ENCODE peak calls at places on chromosomes 12 and 14, in six cellular contexts. A is breast epithelium, T is upper lobe of left lung, B is suprapubic skin, L is sigmoid colon, E is K562. P is an unnamed sample.

GRCh38 chr12:89529738-89530137 is 3.9 kb upstream of the POC1B start:
- DNase-seq in A (no peak), T (no peak), B (no peak), L (no peak), E (peak), P (no peak)

GRCh38 chr14:74463697-74464096 is 29.4 kb downstream of the NPC2 start:
- DNase-seq in A (no peak), T (no peak), B (no peak), L (no peak), E (no peak), P (no peak)

GRCh38 chr12:119843100-119843499 is 34.0 kb downstream of the CIT start:
- DNase-seq in A (no peak), T (no peak), B (no peak), L (no peak), E (no peak), P (no peak)

GRCh38 chr14:50763386-50764007 is 67.5 kb downstream of the NIN start:
- DNase-seq in A (no peak), T (no peak), B (no peak), L (no peak), E (no peak), P (peak)

GRCh38 chr14:77301103-77301502 is 19.6 kb downstream of the POMT2 start:
- DNase-seq in A (peak), T (no peak), B (peak), L (peak), E (peak), P (peak)

GRCh38 chr14:25406818-25407217 is 356.9 kb upstream of the STXBP6 start:
- DNase-seq in A (no peak), T (no peak), B (no peak), L (no peak), E (peak), P (no peak)

GRCh38 chr14:62308927-62309326 is 546.7 kb downstream of the SNAPC1 start:
- DNase-seq in A (no peak), T (no peak), B (no peak), L (no peak), E (no peak), P (no peak)

GRCh38 chr12:120497524-120498150 is 1.7 kb downstream of the DYNLL1 start:
- DNase-seq in A (peak), T (no peak), B (no peak), L (no peak), E (no peak), P (no peak)

GRCh38 chr14:97462081-97462480 is 664.9 kb downstream of the VRK1 start:
- DNase-seq in A (no peak), T (no peak), B (no peak), L (no peak), E (no peak), P (no peak)

GRCh38 chr14:67385618-67386017 is 25.5 kb downstream of the EIF2S1 start:
- DNase-seq in A (no peak), T (no peak), B (no peak), L (no peak), E (no peak), P (no peak)

GRCh38 chr14:80208426-80208950 is 2.8 kb downstream of the DIO2 start:
- DNase-seq in A (no peak), T (no peak), B (no peak), L (no peak), E (no peak), P (no peak)

GRCh38 chr12:48965447-48965846 is 6.1 kb downstream of the WNT10B start:
- DNase-seq in A (no peak), T (no peak), B (no peak), L (no peak), E (no peak), P (no peak)

GRCh38 chr12:93042684-93043083 is 113.6 kb upstream of the EEA1 start:
- DNase-seq in A (no peak), T (no peak), B (no peak), L (no peak), E (no peak), P (no peak)

GRCh38 chr12:122990961-122991622 is 10.6 kb downstream of the ARL6IP4 start:
- DNase-seq in A (no peak), T (no peak), B (no peak), L (no peak), E (no peak), P (no peak)

GRCh38 chr14:23614395-23614828 is 21.8 kb upstream of the DHRS2 start:
- DNase-seq in A (no peak), T (no peak), B (no peak), L (no peak), E (no peak), P (no peak)

GRCh38 chr12:51820721-51821422 is 27.6 kb downstream of the FIGNL2 start:
- DNase-seq in A (peak), T (peak), B (no peak), L (no peak), E (peak), P (peak)

GRCh38 chr12:591167-591570 is 72.1 kb downstream of the NINJ2 start:
- DNase-seq in A (no peak), T (no peak), B (peak), L (peak), E (peak), P (no peak)

GRCh38 chr14:88289996-88290395 is 33.1 kb downstream of the KCNK10 start:
- DNase-seq in A (no peak), T (no peak), B (no peak), L (no peak), E (no peak), P (no peak)

GRCh38 chr12:74539261-74539660 is 1.6 kb downstream of the ATXN7L3B start:
- DNase-seq in A (no peak), T (no peak), B (no peak), L (no peak), E (peak), P (no peak)

GRCh38 chr12:74538491-74539258 is 1.0 kb downstream of the ATXN7L3B start:
- DNase-seq in A (no peak), T (peak), B (no peak), L (no peak), E (peak), P (no peak)

GRCh38 chr12:74537126-74537706 is 419 bp upstream of the ATXN7L3B start:
- DNase-seq in A (no peak), T (no peak), B (no peak), L (no peak), E (peak), P (no peak)

GRCh38 chr12:74537707-74538385 is at the start of gene ATXN7L3B:
- DNase-seq in A (peak), T (peak), B (peak), L (peak), E (peak), P (peak)

GRCh38 chr12:74535536-74535935 is 2.1 kb upstream of the ATXN7L3B start:
- DNase-seq in A (no peak), T (no peak), B (no peak), L (no peak), E (no peak), P (no peak)
- TF ChIP-seq POLR2AphosphoS5 in A (no peak), T (no peak), B (no peak), L (no peak), E (no peak), P (no peak)

GRCh38 chr12:13241833-13242232 is 45.3 kb downstream of the EMP1 start:
- DNase-seq in A (no peak), T (no peak), B (no peak), L (no peak), E (no peak), P (no peak)

GRCh38 chr12:13242926-13243325 is 46.4 kb downstream of the EMP1 start:
- DNase-seq in A (no peak), T (no peak), B (no peak), L (no peak), E (no peak), P (no peak)

GRCh38 chr12:13248956-13249355 is 52.4 kb downstream of the EMP1 start:
- DNase-seq in A (no peak), T (no peak), B (no peak), L (no peak), E (no peak), P (no peak)

GRCh38 chr12:13247596-13247995 is 51.1 kb downstream of the EMP1 start:
- DNase-seq in A (no peak), T (no peak), B (no peak), L (no peak), E (no peak), P (no peak)

DNA sequence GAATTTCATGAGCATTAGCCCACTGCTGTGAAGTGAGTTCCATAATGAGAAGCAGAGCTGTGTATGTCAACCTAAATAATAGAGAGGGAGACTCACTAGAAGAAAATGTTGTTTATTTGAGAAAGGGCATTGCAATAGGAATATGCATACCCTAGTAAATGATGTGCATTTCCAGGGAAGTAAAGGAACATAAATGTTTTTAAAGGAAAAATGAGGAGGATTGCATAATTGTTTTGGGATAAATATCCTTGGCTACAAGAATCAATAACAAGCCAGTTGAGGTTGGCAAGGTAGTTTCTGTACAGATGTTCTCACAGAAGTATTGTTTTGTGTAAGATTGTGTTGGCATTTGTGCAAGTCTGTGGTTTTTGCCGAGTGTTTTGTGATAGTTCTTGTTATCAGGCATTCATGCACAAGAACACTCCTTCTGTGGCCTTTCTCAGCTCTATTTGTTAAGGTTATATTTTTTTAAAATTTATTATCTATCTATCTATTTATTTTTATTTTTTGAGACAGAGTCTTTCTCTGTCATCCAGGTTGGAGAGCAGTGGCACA is 47.1 kb downstream of the EMP1 start:
- DNase-seq in A (no peak), T (no peak), B (no peak), L (no peak), E (no peak), P (no peak)
- TF ChIP-seq POLR2AphosphoS5 in A (no peak), T (no peak), B (no peak), L (no peak), E (no peak), P (no peak)

GRCh38 chr14:104709387-104710019 is 14.5 kb upstream of the ADSS1 start:
- DNase-seq in A (no peak), T (peak), B (no peak), L (no peak), E (no peak), P (no peak)
- TF ChIP-seq POLR2AphosphoS5 in A (no peak), T (no peak), B (no peak), L (no peak), E (no peak), P (no peak)

GRCh38 chr14:89823732-89824131 is 130.8 kb downstream of the EFCAB11 start:
- DNase-seq in A (no peak), T (no peak), B (no peak), L (no peak), E (no peak), P (no peak)
- TF ChIP-seq POLR2AphosphoS5 in A (no peak), T (no peak), B (no peak), L (no peak), E (no peak), P (no peak)

GRCh38 chr12:96265400-96265799 is 71.2 kb downstream of the ELK3 start:
- DNase-seq in A (no peak), T (no peak), B (no peak), L (no peak), E (no peak), P (no peak)

GRCh38 chr12:96265836-96266235 is 71.7 kb downstream of the ELK3 start:
- DNase-seq in A (no peak), T (no peak), B (no peak), L (no peak), E (no peak), P (no peak)

GRCh38 chr12:96261557-96261956 is 67.4 kb downstream of the ELK3 start:
- DNase-seq in A (no peak), T (no peak), B (no peak), L (no peak), E (no peak), P (no peak)

GRCh38 chr12:96266238-96266637 is 72.1 kb downstream of the ELK3 start:
- DNase-seq in A (no peak), T (no peak), B (no peak), L (no peak), E (no peak), P (no peak)

DNA sequence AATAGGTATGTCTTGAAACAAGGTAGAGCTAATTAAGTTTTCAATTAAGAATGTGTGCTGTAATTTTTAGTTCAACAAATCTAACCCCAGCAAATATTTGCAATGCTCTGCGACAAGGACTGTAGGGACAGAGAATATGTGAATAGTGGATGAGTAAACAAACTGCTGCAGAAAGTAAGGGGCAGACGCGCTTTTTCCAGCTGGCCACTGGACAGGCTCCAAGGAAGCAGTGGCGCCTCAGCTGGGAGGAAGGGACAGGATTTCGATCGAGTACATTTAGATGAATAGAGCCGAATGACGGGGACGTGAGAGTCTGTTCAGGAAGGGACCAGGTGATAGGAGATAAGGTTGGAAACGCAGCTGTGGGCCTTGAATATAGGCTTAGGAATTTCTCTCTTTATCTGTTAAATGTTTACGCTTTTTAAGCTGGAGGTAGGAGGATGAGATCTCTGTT is 69.3 kb downstream of the ELK3 start:
- DNase-seq in A (no peak), T (no peak), B (no peak), L (no peak), E (no peak), P (peak)
- TF ChIP-seq POLR2AphosphoS5 in A (no peak), T (peak), B (no peak), L (no peak), E (no peak), P (peak)

GRCh38 chr14:71554323-71554722 is 377.9 kb upstream of the RGS6 start:
- DNase-seq in A (no peak), T (no peak), B (no peak), L (no peak), E (no peak), P (no peak)

GRCh38 chr14:71556730-71557129 is 375.5 kb upstream of the RGS6 start:
- DNase-seq in A (no peak), T (no peak), B (no peak), L (no peak), E (no peak), P (no peak)

GRCh38 chr14:71553779-71554178 is 378.4 kb upstream of the RGS6 start:
- DNase-seq in A (no peak), T (no peak), B (no peak), L (no peak), E (no peak), P (no peak)

GRCh38 chr14:71555654-71556559 is 376.3 kb upstream of the RGS6 start:
- DNase-seq in A (no peak), T (no peak), B (no peak), L (no peak), E (no peak), P (no peak)

DNA sequence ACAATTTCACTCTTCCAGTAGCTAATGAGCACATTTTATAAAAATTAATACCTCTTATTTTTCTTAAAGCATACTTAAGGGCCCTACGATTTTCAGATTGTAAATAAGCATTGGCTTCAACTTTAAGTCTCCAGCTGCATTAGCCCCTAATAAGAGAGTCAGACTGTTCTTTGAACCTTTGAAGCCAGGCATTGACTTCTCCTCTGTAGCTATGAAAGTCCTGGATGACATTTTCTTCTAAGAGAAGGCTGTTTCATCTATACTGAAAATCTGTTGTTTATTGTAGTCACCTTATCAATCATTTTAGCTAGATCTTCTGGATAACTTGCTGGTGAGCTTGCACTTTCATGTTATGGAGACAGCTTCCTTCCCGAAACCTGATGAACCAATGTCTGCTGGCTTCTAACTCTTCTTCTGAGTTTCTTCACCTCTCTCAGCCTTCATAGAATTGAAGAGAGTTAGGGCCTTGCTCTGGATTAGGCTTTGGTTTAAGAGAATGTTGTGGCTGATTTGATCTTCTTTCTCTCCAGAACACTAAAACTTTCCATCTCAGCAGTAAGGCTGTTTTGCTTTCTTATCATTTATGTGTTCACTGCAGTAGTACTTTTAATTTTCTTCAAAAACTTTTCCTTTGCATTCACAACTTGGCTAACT is 377.1 kb upstream of the RGS6 start:
- DNase-seq in A (no peak), T (no peak), B (no peak), L (no peak), E (no peak), P (no peak)
- TF ChIP-seq POLR2AphosphoS5 in A (no peak), T (no peak), B (no peak), L (no peak), E (no peak), P (no peak)

P was measured in prostate gland.